ENCODE peak calls at places on chromosome 20, in five cellular contexts. H, O, Y, P and C are unnamed samples.

GRCh38 chr20:36407196-36407733 is 101.1 kb downstream of the DLGAP4 start:
- DNase-seq in Y (peak; percentile 4), P (no peak), H (no peak), O (no peak), C (peak; percentile 48)

GRCh38 chr20:25258828-25259227 is 10.9 kb downstream of the PYGB start:
- DNase-seq in P (no peak), H (no peak), O (no peak), Y (no peak), C (no peak)

GRCh38 chr20:12775041-12775440 is 233.7 kb upstream of the SPTLC3 start:
- DNase-seq in Y (no peak), P (no peak), O (no peak), H (no peak), C (no peak)

GRCh38 chr20:5140195-5140594 is 13.4 kb downstream of the CDS2 start:
- DNase-seq in H (no peak), O (no peak), P (no peak), Y (no peak), C (no peak)

GRCh38 chr20:42836339-42836738 is 353.4 kb downstream of the PTPRT start:
- DNase-seq in P (no peak), O (no peak), H (no peak), Y (no peak), C (no peak)

GRCh38 chr20:63895202-63895885 is 418 bp downstream of the DNAJC5 start:
- DNase-seq in O (no peak), P (no peak), Y (no peak), H (no peak), C (no peak)

GRCh38 chr20:18738055-18738454 is 75.5 kb upstream of the SCP2D1 start:
- DNase-seq in Y (no peak), H (peak; percentile 29), O (no peak), P (peak; percentile 14), C (peak; percentile 29)

GRCh38 chr20:63886054-63886419 is 8.9 kb upstream of the DNAJC5 start:
- DNase-seq in O (no peak), H (no peak), Y (no peak), P (no peak), C (no peak)

GRCh38 chr20:19783966-19784401 is 25.9 kb downstream of the RIN2 start:
- DNase-seq in H (no peak), O (no peak), Y (peak; percentile 59), P (peak; percentile 91), C (peak; percentile 50)

GRCh38 chr20:51272392-51272791 is 249.5 kb upstream of the KCNG1 start:
- DNase-seq in P (no peak), O (no peak), Y (no peak), H (no peak), C (peak; percentile 59)

GRCh38 chr20:19602660-19603389 is 155.2 kb upstream of the RIN2 start:
- DNase-seq in P (no peak), O (no peak), H (no peak), Y (no peak), C (no peak)

GRCh38 chr20:4585104-4585753 is 136.5 kb upstream of the PRND start:
- DNase-seq in Y (peak; percentile 54), O (no peak), H (no peak), P (no peak), C (no peak)

GRCh38 chr20:13788167-13788834 is 3.5 kb downstream of the NDUFAF5 start:
- DNase-seq in P (peak; percentile 34), Y (peak; percentile 70), O (peak; percentile 35), H (peak; percentile 64), C (peak; percentile 79)

GRCh38 chr20:35269055-35269781 is 8.7 kb downstream of the MMP24OS start:
- DNase-seq in O (peak; percentile 65), P (peak; percentile 66), H (peak; percentile 89), Y (peak; percentile 79), C (peak; percentile 72)

GRCh38 chr20:10558635-10559187 is 115.1 kb downstream of the JAG1 start:
- DNase-seq in P (peak; percentile 35), Y (peak; percentile 78), O (no peak), H (no peak), C (peak; percentile 95)

GRCh38 chr20:64083380-64084208 is 604 bp downstream of the LKAAEAR1 start:
- DNase-seq in O (peak; percentile 71), P (peak; percentile 71), Y (peak; percentile 85), H (no peak), C (peak; percentile 72)

GRCh38 chr20:34322267-34323105 is 19.3 kb upstream of the AHCY start:
- DNase-seq in Y (no peak), H (no peak), O (no peak), P (no peak), C (no peak)

GRCh38 chr20:50930139-50931047 is 844 bp downstream of the ADNP start:
- DNase-seq in H (peak; percentile 12), O (peak; percentile 26), Y (peak; percentile 55), P (peak; percentile 14), C (no peak)

GRCh38 chr20:7770578-7770977 is 169.7 kb downstream of the HAO1 start:
- DNase-seq in H (no peak), Y (no peak), P (no peak), O (no peak), C (peak; percentile 18)

GRCh38 chr20:63978319-63979220 is 872 bp downstream of the SAMD10 start:
- DNase-seq in Y (peak; percentile 34), H (peak; percentile 78), O (peak; percentile 90), P (peak; percentile 89), C (no peak)

GRCh38 chr20:51128198-51128597 is 105.3 kb upstream of the KCNG1 start:
- DNase-seq in H (no peak), P (no peak), O (no peak), Y (peak; percentile 71), C (peak; percentile 72)

GRCh38 chr20:3677733-3678132 is 4.1 kb downstream of the ADAM33 start:
- DNase-seq in O (peak; percentile 28), P (no peak), Y (peak; percentile 66), H (no peak), C (peak; percentile 24)

GRCh38 chr20:33674294-33675126 is at the start of gene NECAB3:
- DNase-seq in O (peak; percentile 90), P (peak; percentile 90), Y (peak; percentile 93), H (peak; percentile 85), C (peak; percentile 67)

GRCh38 chr20:40690836-40691565 is 2.0 kb upstream of the MAFB start:
- DNase-seq in P (no peak), O (no peak), Y (no peak), H (no peak), C (no peak)

GRCh38 chr20:23727016-23727415 is 23.7 kb downstream of the CST1 start:
- DNase-seq in O (no peak), Y (no peak), P (no peak), H (no peak), C (no peak)

GRCh38 chr20:23725102-23725501 is 25.6 kb downstream of the CST1 start:
- DNase-seq in Y (no peak), H (no peak), O (no peak), P (no peak), C (no peak)

GRCh38 chr20:23721962-23722361 is 28.8 kb downstream of the CST1 start:
- DNase-seq in O (no peak), Y (no peak), H (no peak), P (no peak), C (no peak)
- H3K4me3 ChIP-seq in O (no peak overlapping the region), Y (no peak overlapping the region), H (no peak overlapping the region), P (no peak overlapping the region), C (no peak overlapping the region)

DNA sequence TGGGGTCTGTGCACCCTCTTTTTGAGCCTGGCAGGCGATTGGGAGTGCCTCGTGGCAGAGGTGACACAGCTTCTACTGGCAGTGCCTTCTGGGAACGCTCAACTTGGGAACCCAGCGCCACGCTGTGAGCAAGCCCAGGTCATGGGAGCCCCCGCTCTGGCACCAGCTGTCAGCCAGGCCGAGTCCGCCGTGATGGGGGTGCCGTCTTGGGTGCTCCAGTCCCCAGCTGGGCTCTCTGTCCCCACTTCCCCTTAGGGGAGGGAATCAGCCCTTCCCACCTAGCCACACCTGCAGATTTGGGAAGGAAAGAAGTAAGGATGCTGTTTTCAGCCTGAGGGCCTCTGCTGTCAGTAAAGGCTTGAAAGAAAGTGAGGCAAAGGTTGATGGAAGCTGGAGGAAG is 31.0 kb upstream of the NTSR1 start:
- DNase-seq in H (no peak), O (no peak), P (no peak), Y (no peak), C (no peak)
- H3K4me3 ChIP-seq in H (no peak overlapping the region), O (no peak overlapping the region), P (no peak overlapping the region), Y (no peak overlapping the region), C (no peak overlapping the region)

GRCh38 chr20:54669054-54669390 is 193.6 kb downstream of the DOK5 start:
- DNase-seq in Y (no peak), O (no peak), P (no peak), H (no peak), C (no peak)

GRCh38 chr20:54665812-54666211 is 190.4 kb downstream of the DOK5 start:
- DNase-seq in P (no peak), H (no peak), Y (no peak), O (no peak), C (no peak)

DNA sequence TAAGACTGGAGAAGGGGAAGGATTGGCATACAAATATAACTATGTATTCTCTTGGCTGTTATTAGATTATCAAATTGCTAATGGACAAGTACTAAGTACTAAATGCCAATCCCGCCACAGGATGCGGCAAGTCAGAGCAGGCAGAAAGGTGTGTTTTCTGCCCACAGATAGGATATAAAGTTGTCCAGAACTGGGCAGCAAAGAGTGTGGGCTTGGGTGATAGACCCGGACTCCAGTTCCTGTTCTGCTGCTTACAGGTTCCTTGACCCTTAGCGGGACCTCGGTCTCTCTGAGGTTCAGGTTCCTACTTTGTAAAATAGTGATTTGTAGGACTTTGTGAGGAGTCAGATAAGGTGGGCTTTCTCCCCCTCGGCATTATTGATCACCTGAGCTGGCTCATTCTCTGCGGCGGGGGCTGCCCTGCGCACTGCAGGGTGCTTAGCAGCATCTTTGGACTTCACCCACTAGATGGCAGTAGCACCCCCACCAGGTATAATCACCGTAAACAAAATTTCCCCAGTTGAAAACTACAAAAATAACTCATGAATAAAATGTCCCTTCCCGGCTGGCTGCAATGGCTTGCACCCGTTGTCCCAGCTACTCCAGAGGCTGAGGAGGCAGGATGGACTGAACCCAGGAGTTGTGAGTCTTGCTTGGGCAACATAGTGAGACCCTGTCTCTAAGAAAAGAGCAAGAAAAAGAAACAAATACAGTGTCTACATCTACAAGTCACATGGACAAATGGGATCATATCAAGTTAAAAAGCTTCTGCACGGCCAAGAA is 193.1 kb downstream of the DOK5 start:
- DNase-seq in H (peak; percentile 18), P (no peak), O (peak; percentile 10), Y (peak; percentile 53), C (peak; percentile 42)
- H3K4me3 ChIP-seq in H (no peak overlapping the region), P (no peak overlapping the region), O (no peak overlapping the region), Y (no peak overlapping the region), C (peak overlapping the region; percentile 38)

GRCh38 chr20:49285233-49285668 is 7.4 kb upstream of the ZNFX1 start:
- DNase-seq in H (no peak), Y (no peak), O (no peak), P (no peak), C (no peak)
- H3K4me3 ChIP-seq in H (no peak overlapping the region), Y (peak overlapping the region; percentile 37), O (no peak overlapping the region), P (peak overlapping the region; percentile 98), C (no peak overlapping the region)

GRCh38 chr20:54474866-54475265 is 527 bp upstream of the DOK5 start:
- DNase-seq in Y (peak; percentile 15), O (no peak), P (no peak), H (no peak), C (no peak)
- H3K4me3 ChIP-seq in Y (peak overlapping the region; percentile 95), O (peak overlapping the region; percentile 50), P (no peak overlapping the region), H (no peak overlapping the region), C (peak overlapping the region; percentile 75)